ENCODE peak calls at places on chromosome 16, in seven cellular contexts. G is CD8-positive, alpha-beta T cell; T is heart left ventricle; X is cardiac fibroblast; N is HFF-Myc; R is WERI-Rb-1; I is adrenal gland. Y is an unnamed sample.

GRCh38 chr16:48126801-48127644 is 28.8 kb downstream of the ABCC12 start:
- DNase-seq in I (peak; percentile 29), G (no peak), T (no peak), N (peak; percentile 87), X (peak; percentile 97), R (no peak), Y (peak; percentile 26)

GRCh38 chr16:72873853-72874252 is 174.1 kb downstream of the ZFHX3 start:
- DNase-seq in I (no peak), T (no peak), G (no peak), R (no peak), N (no peak), X (no peak), Y (no peak)

GRCh38 chr16:85689285-85689949 is 663 bp upstream of the GINS2 start:
- DNase-seq in G (no peak), X (no peak), I (no peak), T (no peak), N (no peak), R (no peak), Y (peak; percentile 25)

GRCh38 chr16:586047-586644 is 3.7 kb upstream of the RAB40C start:
- DNase-seq in N (no peak), R (no peak), X (no peak), I (no peak), T (peak; percentile 27), G (no peak), Y (no peak)

GRCh38 chr16:66414891-66415290 is 12.2 kb upstream of the BEAN1 start:
- DNase-seq in G (no peak), T (no peak), N (no peak), I (no peak), X (no peak), R (no peak), Y (no peak)

GRCh38 chr16:86778108-86778745 is 199.9 kb downstream of the FOXL1 start:
- DNase-seq in R (no peak), N (no peak), T (no peak), G (no peak), X (no peak), I (no peak), Y (no peak)

GRCh38 chr16:23905027-23905426 is 69.2 kb downstream of the PRKCB start:
- DNase-seq in N (peak; percentile 4), I (no peak), T (peak; percentile 49), G (no peak), R (no peak), X (peak; percentile 5), Y (no peak)

GRCh38 chr16:30567991-30568638 is 3.4 kb downstream of the ZNF688 start:
- DNase-seq in R (no peak), N (no peak), G (peak; percentile 59), X (peak; percentile 88), T (no peak), I (no peak), Y (no peak)

GRCh38 chr16:11030990-11031510 is 86.7 kb downstream of the CLEC16A start:
- DNase-seq in X (no peak), I (peak; percentile 86), N (no peak), T (peak; percentile 83), R (no peak), G (no peak), Y (no peak)
- TF ChIP-seq CTCF in X (no peak), I (no peak), N (no peak), T (no peak), R (no peak), G (no peak), Y (no peak)

DNA sequence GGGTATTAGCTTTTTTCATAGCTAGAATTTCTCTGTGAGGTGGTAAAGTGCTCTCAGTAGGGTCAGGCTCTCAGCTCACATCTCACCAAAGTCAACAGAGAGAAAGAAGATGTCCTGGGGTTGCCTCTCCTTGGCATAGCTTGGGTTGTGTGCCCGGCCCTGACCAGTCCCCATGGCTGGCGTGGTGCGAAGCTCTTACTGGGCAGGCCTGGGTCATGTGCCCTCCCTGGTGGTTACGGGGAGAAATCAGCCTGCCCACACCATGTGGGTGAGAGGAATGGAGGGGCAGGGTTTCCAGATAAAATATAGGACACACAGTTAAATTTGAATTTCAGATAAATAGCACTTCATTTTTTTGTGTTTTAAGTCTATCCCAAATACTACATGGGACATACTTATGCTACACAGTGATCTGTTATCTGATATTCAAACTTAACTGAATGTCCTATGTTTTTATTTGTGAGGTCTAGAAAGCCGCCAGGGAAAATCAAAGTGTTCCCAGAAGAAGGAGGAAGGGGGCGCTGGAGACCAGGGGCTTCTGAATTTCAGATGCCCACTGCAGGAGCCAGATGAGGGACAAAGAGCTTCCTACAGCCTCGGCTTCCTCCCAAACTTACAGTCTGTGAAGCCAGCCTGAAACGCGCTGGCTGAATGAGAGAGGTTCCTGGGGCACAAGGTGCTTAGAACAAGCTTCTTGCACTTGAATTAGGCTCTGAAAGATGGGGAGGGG is 45.4 kb downstream of the NKD1 start:
- DNase-seq in X (peak; percentile 56), I (no peak), G (no peak), T (no peak), N (no peak), R (peak; percentile 36), Y (no peak)
- TF ChIP-seq CTCF in X (peak; percentile 15), I (no peak), G (no peak), T (no peak), N (peak; percentile 15), R (peak; percentile 47), Y (no peak)

DNA sequence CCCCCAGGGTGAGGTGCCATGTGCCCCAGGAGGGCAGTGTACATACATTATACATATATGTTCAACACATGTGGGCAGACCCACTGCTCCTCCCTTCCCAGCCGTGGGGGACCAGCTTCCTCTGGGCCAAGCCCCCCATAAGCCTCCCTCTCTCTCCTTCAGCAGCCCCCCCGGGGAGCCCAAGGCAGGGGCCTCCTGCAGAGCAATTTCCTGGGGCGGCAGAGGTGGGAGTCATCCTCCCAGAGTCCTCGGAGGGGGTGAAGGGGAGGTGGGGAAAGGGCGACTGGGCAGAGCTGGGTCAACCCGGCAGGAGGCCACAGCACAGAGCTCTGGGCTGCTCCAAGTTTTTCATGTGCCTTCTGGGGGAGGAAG is 235.1 kb downstream of the ZNF423 start:
- DNase-seq in G (no peak), R (no peak), N (no peak), I (no peak), T (no peak), X (peak; percentile 40), Y (no peak)
- TF ChIP-seq CTCF in G (no peak), R (no peak), N (no peak), I (no peak), T (no peak), X (no peak), Y (no peak)

GRCh38 chr16:89452925-89453324 is 37.4 kb downstream of the ANKRD11 start:
- DNase-seq in T (no peak), I (no peak), R (no peak), X (no peak), G (no peak), N (no peak), Y (no peak)

GRCh38 chr16:89455692-89456091 is 34.7 kb downstream of the ANKRD11 start:
- DNase-seq in R (no peak), N (no peak), G (no peak), X (no peak), I (no peak), T (no peak), Y (no peak)

GRCh38 chr16:89452241-89452640 is 38.1 kb downstream of the ANKRD11 start:
- DNase-seq in I (no peak), T (no peak), G (no peak), N (no peak), X (no peak), R (no peak), Y (no peak)

GRCh38 chr16:89455178-89455577 is 35.2 kb downstream of the ANKRD11 start:
- DNase-seq in G (peak; percentile 58), R (no peak), T (no peak), X (no peak), I (no peak), N (no peak), Y (no peak)

DNA sequence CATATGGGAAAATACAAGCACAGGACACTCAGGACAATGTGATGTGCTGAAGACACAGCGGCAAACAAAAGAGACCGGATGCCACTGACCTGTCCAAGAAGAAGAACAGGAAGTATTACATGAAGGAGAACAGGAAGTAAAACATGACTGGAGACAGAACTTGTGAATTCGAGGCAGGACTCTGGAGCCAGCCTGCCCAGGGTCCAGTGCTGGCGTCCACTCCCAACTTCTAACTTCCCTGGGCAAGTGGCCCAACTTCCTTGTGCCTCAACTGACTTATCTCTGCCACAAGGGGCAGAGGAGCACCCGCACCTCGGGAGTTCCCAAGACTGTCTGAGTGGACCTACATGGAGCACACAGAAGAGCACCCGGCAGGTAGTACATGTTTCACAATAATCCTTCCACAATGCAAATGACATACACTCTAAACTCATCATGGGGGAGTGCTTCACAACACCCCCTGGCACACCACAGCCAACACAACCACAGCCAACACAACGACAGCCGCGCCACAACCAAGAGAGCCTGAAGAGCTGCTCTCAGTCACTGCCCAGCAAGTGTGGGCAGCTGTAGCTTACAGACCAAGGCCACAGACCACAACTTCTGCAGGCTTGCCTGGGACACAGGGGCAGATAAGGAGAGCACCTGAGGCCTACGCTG is 36.6 kb downstream of the ANKRD11 start:
- DNase-seq in G (no peak), N (no peak), T (peak; percentile 46), R (no peak), I (peak; percentile 51), X (peak; percentile 51), Y (no peak)
- TF ChIP-seq CTCF in G (no peak), N (peak; percentile 24), T (peak; percentile 29), R (peak; percentile 16), I (peak; percentile 43), X (peak; percentile 38), Y (peak; percentile 52)